ENCODE peak calls at places on chromosomes 7 and 10, in four cellular contexts. One of them, this sample, is unnamed.
A peak's percentile ranks its signal among the peaks of the same experiment; 100 is the strongest.

GRCh38 chr10:31017534-31018361 is 13.9 kb downstream of the ZNF438 start:
- ATAC-seq in right cardiac atrium: peak; percentile 52
- ATAC-seq in thoracic aorta: peak; percentile 37
- ATAC-seq in lung: no peak
- ATAC-seq in this sample: no peak

GRCh38 chr7:25014735-25015134 is 34.8 kb upstream of the OSBPL3 start:
- ATAC-seq in thoracic aorta: no peak
- ATAC-seq in lung: no peak
- ATAC-seq in right cardiac atrium: no peak
- ATAC-seq in this sample: no peak

GRCh38 chr10:75809003-75809402 is 377.6 kb downstream of the LRMDA start:
- ATAC-seq in thoracic aorta: no peak
- ATAC-seq in right cardiac atrium: no peak
- ATAC-seq in lung: no peak
- ATAC-seq in this sample: no peak

GRCh38 chr7:150620617-150621371 is 11.4 kb downstream of the GIMAP6 start:
- ATAC-seq in right cardiac atrium: no peak
- ATAC-seq in lung: no peak
- ATAC-seq in thoracic aorta: no peak
- ATAC-seq in this sample: no peak

GRCh38 chr7:103702454-103702853 is 256.4 kb upstream of the SLC26A5 start:
- ATAC-seq in lung: no peak
- ATAC-seq in right cardiac atrium: no peak
- ATAC-seq in thoracic aorta: no peak
- ATAC-seq in this sample: no peak

GRCh38 chr7:28106316-28106957 is 74.2 kb downstream of the JAZF1 start:
- ATAC-seq in right cardiac atrium: peak; percentile 70
- ATAC-seq in thoracic aorta: no peak
- ATAC-seq in lung: no peak
- ATAC-seq in this sample: peak; percentile 46

GRCh38 chr7:50669890-50670289 is 104.7 kb upstream of the DDC start:
- ATAC-seq in lung: no peak
- ATAC-seq in thoracic aorta: no peak
- ATAC-seq in right cardiac atrium: no peak
- ATAC-seq in this sample: no peak

GRCh38 chr7:132575336-132575986 is 809 bp downstream of the PLXNA4 start:
- ATAC-seq in thoracic aorta: no peak
- ATAC-seq in right cardiac atrium: peak; percentile 84
- ATAC-seq in lung: no peak
- ATAC-seq in this sample: peak; percentile 37

GRCh38 chr10:110488124-110488681 is 9.5 kb upstream of the DUSP5 start:
- ATAC-seq in lung: no peak
- ATAC-seq in right cardiac atrium: no peak
- ATAC-seq in thoracic aorta: no peak
- ATAC-seq in this sample: no peak

GRCh38 chr10:98270026-98270740 is 2.2 kb upstream of the LOXL4 start:
- ATAC-seq in thoracic aorta: no peak
- ATAC-seq in lung: no peak
- ATAC-seq in right cardiac atrium: no peak
- ATAC-seq in this sample: no peak

GRCh38 chr10:49349390-49349789 is 46.5 kb downstream of the DRGX start:
- ATAC-seq in thoracic aorta: no peak
- ATAC-seq in lung: no peak
- ATAC-seq in right cardiac atrium: no peak
- ATAC-seq in this sample: no peak

GRCh38 chr10:5092375-5092774 is 1.8 kb upstream of the AKR1C3 start:
- ATAC-seq in lung: no peak
- ATAC-seq in thoracic aorta: no peak
- ATAC-seq in right cardiac atrium: no peak
- ATAC-seq in this sample: no peak

GRCh38 chr10:57169597-57169996 is 808.5 kb upstream of the ZWINT start:
- ATAC-seq in lung: no peak
- ATAC-seq in right cardiac atrium: no peak
- ATAC-seq in thoracic aorta: no peak
- ATAC-seq in this sample: no peak

GRCh38 chr7:17374654-17375053 is 76.2 kb downstream of the AHR start:
- ATAC-seq in thoracic aorta: no peak
- ATAC-seq in lung: no peak
- ATAC-seq in right cardiac atrium: no peak
- ATAC-seq in this sample: no peak

GRCh38 chr7:139133335-139134139 is 24.0 kb upstream of the ZC3HAV1 start:
- ATAC-seq in lung: peak; percentile 98
- ATAC-seq in thoracic aorta: peak; percentile 89
- ATAC-seq in right cardiac atrium: peak; percentile 99
- ATAC-seq in this sample: peak; percentile 96

GRCh38 chr10:72328045-72328828 is 26.5 kb downstream of the DNAJB12 start:
- ATAC-seq in thoracic aorta: no peak
- ATAC-seq in right cardiac atrium: peak; percentile 64
- ATAC-seq in lung: no peak
- ATAC-seq in this sample: peak; percentile 58

GRCh38 chr10:99523251-99523773 is 9.4 kb upstream of the NKX2-3 start:
- ATAC-seq in lung: no peak
- ATAC-seq in thoracic aorta: no peak
- ATAC-seq in right cardiac atrium: no peak
- ATAC-seq in this sample: no peak

GRCh38 chr7:5612695-5613094 is 168.8 kb downstream of the RNF216 start:
- ATAC-seq in lung: no peak
- ATAC-seq in thoracic aorta: no peak
- ATAC-seq in right cardiac atrium: no peak
- ATAC-seq in this sample: no peak
- H3K27ac ChIP-seq in lung: no peak overlapping the region
- H3K27ac ChIP-seq in thoracic aorta: no peak overlapping the region
- H3K27ac ChIP-seq in right cardiac atrium: no peak overlapping the region
- H3K27ac ChIP-seq in this sample: no peak overlapping the region

GRCh38 chr7:22565315-22565811 is 65.4 kb upstream of the STEAP1B start:
- ATAC-seq in thoracic aorta: no peak
- ATAC-seq in right cardiac atrium: peak; percentile 27
- ATAC-seq in lung: peak; percentile 28
- ATAC-seq in this sample: no peak

GRCh38 chr7:22566592-22566991 is 66.6 kb upstream of the STEAP1B start:
- ATAC-seq in lung: no peak
- ATAC-seq in right cardiac atrium: no peak
- ATAC-seq in thoracic aorta: no peak
- ATAC-seq in this sample: no peak

GRCh38 chr7:22563621-22564241 is 63.7 kb upstream of the STEAP1B start:
- ATAC-seq in lung: no peak
- ATAC-seq in thoracic aorta: no peak
- ATAC-seq in right cardiac atrium: peak; percentile 7
- ATAC-seq in this sample: no peak

GRCh38 chr7:22564511-22565045 is 64.6 kb upstream of the STEAP1B start:
- ATAC-seq in thoracic aorta: no peak
- ATAC-seq in right cardiac atrium: peak; percentile 49
- ATAC-seq in lung: no peak
- ATAC-seq in this sample: no peak

DNA sequence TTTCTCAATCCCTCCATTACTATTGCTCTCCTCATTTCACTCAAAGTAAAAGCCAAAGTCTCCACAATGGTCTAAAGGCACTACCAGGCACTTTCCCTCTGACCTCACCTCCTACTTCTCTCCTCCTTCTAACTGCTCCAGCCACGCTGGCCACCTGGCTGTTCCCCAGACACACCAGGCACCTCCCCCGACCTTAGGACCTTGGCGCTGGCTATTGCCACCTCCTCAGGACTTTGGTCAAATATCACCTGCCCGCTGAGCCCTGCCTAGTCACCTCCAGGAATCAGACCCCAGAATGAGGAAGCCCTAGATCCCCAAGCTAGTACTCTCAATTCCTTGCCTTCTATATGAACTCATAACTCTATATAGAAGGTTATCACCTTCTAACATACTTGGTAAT is 66.2 kb upstream of the STEAP1B start:
- ATAC-seq in thoracic aorta: no peak
- ATAC-seq in right cardiac atrium: no peak
- ATAC-seq in lung: no peak
- ATAC-seq in this sample: no peak
- H3K27ac ChIP-seq in thoracic aorta: no peak overlapping the region
- H3K27ac ChIP-seq in right cardiac atrium: no peak overlapping the region
- H3K27ac ChIP-seq in lung: peak overlapping the region; percentile 15
- H3K27ac ChIP-seq in this sample: no peak overlapping the region

GRCh38 chr10:114061148-114061547 is 17.5 kb downstream of the ADRB1 start:
- ATAC-seq in right cardiac atrium: no peak
- ATAC-seq in thoracic aorta: no peak
- ATAC-seq in lung: no peak
- ATAC-seq in this sample: no peak

GRCh38 chr10:114060456-114060855 is 16.8 kb downstream of the ADRB1 start:
- ATAC-seq in right cardiac atrium: no peak
- ATAC-seq in lung: no peak
- ATAC-seq in thoracic aorta: no peak
- ATAC-seq in this sample: no peak

GRCh38 chr10:114068054-114068707 is 24.5 kb downstream of the ADRB1 start:
- ATAC-seq in lung: no peak
- ATAC-seq in right cardiac atrium: no peak
- ATAC-seq in thoracic aorta: no peak
- ATAC-seq in this sample: no peak

GRCh38 chr10:114061794-114062193 is 18.1 kb downstream of the ADRB1 start:
- ATAC-seq in thoracic aorta: no peak
- ATAC-seq in right cardiac atrium: no peak
- ATAC-seq in lung: no peak
- ATAC-seq in this sample: no peak

DNA sequence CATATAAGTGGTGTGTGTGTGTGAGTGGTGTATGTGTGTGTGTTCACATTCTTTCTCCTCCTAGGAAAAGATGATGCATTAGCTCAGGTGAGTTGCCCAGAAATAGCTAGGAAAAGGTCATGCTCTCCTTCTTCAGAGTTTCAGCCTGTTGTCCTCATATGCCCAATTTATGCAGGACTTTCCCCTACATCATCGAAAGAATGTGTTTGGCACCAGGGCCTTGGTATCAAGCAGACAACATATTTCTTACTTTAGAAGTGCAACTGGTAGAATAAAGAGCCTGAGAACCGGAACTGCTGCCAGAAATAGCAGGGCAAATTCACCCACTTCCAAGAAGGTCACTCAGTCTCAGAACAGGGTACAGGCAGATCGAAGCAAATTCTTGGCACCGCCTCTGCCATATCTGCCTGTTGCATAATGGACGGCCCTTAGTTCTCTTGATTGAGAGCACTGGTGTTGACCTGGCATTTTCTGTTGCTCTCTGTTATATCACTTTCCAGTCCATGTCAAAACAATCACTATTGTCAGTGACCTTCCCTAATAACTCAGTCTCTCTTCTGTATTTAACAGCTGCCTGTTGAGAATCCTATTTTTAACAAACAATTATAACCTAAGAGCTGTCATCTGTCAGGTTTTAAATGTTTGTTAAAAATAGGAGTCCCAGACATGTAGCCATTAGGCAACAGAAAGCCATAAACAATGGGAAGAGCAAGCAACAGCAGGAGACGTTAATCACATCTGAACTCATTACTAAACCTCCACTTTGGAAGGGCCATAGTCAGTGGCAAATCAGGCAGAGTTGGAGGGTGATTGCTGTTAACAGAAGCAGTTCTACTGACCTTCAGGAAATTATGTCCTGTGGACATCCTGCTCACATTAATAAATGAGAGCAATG is 20.7 kb downstream of the ADRB1 start:
- ATAC-seq in right cardiac atrium: peak; percentile 92
- ATAC-seq in lung: peak; percentile 61
- ATAC-seq in thoracic aorta: no peak
- ATAC-seq in this sample: no peak
- H3K27ac ChIP-seq in right cardiac atrium: peak overlapping the region; percentile 70
- H3K27ac ChIP-seq in lung: no peak overlapping the region
- H3K27ac ChIP-seq in thoracic aorta: no peak overlapping the region
- H3K27ac ChIP-seq in this sample: peak overlapping the region; percentile 29

GRCh38 chr7:130913721-130914588 is 179.9 kb upstream of the KLF14 start:
- ATAC-seq in thoracic aorta: no peak
- ATAC-seq in right cardiac atrium: no peak
- ATAC-seq in lung: no peak
- ATAC-seq in this sample: no peak
- H3K27ac ChIP-seq in thoracic aorta: peak overlapping the region; percentile 87
- H3K27ac ChIP-seq in right cardiac atrium: peak overlapping the region; percentile 88
- H3K27ac ChIP-seq in lung: peak overlapping the region; percentile 96
- H3K27ac ChIP-seq in this sample: peak overlapping the region; percentile 69

GRCh38 chr10:122020202-122020601 is 31.2 kb downstream of the TACC2 start:
- ATAC-seq in lung: no peak
- ATAC-seq in right cardiac atrium: no peak
- ATAC-seq in thoracic aorta: no peak
- ATAC-seq in this sample: no peak
- H3K27ac ChIP-seq in lung: no peak overlapping the region
- H3K27ac ChIP-seq in right cardiac atrium: no peak overlapping the region
- H3K27ac ChIP-seq in thoracic aorta: peak overlapping the region; percentile 69
- H3K27ac ChIP-seq in this sample: peak overlapping the region; percentile 88

GRCh38 chr10:95837368-95837776 is 70.4 kb upstream of the CC2D2B start:
- ATAC-seq in thoracic aorta: no peak
- ATAC-seq in lung: no peak
- ATAC-seq in right cardiac atrium: no peak
- ATAC-seq in this sample: no peak
- H3K27ac ChIP-seq in thoracic aorta: peak overlapping the region; percentile 52
- H3K27ac ChIP-seq in lung: peak overlapping the region; percentile 63
- H3K27ac ChIP-seq in right cardiac atrium: no peak overlapping the region
- H3K27ac ChIP-seq in this sample: peak overlapping the region; percentile 66

GRCh38 chr10:35495521-35496238 is 109.5 kb upstream of the GJD4 start:
- ATAC-seq in right cardiac atrium: peak; percentile 15
- ATAC-seq in lung: no peak
- ATAC-seq in thoracic aorta: no peak
- ATAC-seq in this sample: peak; percentile 51

GRCh38 chr10:35492387-35493195 is 112.5 kb upstream of the GJD4 start:
- ATAC-seq in thoracic aorta: no peak
- ATAC-seq in right cardiac atrium: no peak
- ATAC-seq in lung: no peak
- ATAC-seq in this sample: no peak

GRCh38 chr10:35497909-35498308 is 107.2 kb upstream of the GJD4 start:
- ATAC-seq in thoracic aorta: no peak
- ATAC-seq in lung: no peak
- ATAC-seq in right cardiac atrium: no peak
- ATAC-seq in this sample: no peak

GRCh38 chr10:35488228-35488627 is 116.9 kb upstream of the GJD4 start:
- ATAC-seq in right cardiac atrium: no peak
- ATAC-seq in lung: no peak
- ATAC-seq in thoracic aorta: no peak
- ATAC-seq in this sample: no peak

DNA sequence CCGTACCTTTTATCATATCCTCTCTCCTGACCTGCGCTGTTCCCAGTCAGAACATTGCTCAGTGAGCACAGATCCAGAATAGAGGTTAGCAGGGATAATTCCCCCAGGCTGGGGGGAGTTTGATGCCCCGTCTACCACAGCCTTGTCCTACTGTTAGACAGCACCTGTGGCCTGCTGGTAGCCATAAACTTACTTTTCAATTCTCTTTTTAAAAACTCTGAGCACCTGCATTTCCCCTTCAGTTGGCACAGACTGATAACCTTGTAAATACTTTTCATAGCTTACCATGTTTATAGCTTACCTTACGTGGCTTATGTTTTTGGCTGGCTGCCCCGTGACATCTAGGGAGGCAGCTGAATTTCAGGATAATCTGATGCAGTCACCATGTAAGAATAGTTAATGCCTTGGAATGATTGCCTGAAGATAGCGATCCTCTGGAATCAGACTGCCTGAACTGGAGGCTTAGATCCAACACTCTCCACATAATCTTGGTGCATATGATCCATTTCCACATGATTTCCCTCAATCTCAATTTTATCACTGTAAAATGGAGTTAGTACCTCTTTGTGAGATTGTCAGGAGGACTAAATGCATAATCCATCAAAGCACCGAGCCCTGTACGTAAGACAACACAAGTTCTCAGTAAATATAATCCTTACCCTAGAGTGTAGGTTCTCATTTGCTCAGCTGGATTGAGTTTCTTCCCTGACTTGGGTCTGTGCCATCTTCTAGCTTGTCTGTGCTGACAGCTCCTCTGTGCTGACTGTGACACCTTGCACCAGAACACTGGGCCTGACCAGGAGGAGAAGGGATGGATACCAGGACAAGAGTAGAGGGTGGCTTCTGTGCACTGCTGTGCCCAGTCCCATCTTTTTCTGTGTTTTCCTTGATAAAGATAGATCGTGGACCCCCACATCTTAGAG is 111.7 kb upstream of the GJD4 start:
- ATAC-seq in thoracic aorta: no peak
- ATAC-seq in right cardiac atrium: peak; percentile 75
- ATAC-seq in lung: no peak
- ATAC-seq in this sample: no peak
- H3K27ac ChIP-seq in thoracic aorta: no peak overlapping the region
- H3K27ac ChIP-seq in right cardiac atrium: no peak overlapping the region
- H3K27ac ChIP-seq in lung: no peak overlapping the region
- H3K27ac ChIP-seq in this sample: no peak overlapping the region